ENCODE peak calls at places on chromosomes 2 and 18, in seven cellular contexts. V is colonic mucosa, A is bronchial epithelial cell, J is uterus, Z is AG04450, M is foreskin fibroblast, Q is aorta. N is an unnamed sample.

GRCh38 chr18:63195410-63196159 is 124.0 kb downstream of the BCL2 start:
- DNase-seq in V (no peak), J (no peak), M (no peak), A (no peak), Z (no peak), Q (no peak), N (no peak)

GRCh38 chr2:85662899-85663683 is 4.9 kb downstream of the SFTPB start:
- DNase-seq in M (peak), V (no peak), Q (no peak), Z (peak), A (peak), J (peak), N (no peak)

GRCh38 chr2:186780701-186781316 is 68.2 kb downstream of the ZSWIM2 start:
- DNase-seq in V (no peak), Q (no peak), A (peak), Z (no peak), M (peak), J (no peak), N (no peak)

GRCh38 chr2:235583144-235583543 is 89.3 kb downstream of the AGAP1 start:
- DNase-seq in A (no peak), Z (no peak), Q (no peak), M (no peak), J (no peak), V (no peak), N (no peak)

GRCh38 chr18:11840493-11840892 is 10.7 kb upstream of the CHMP1B start:
- DNase-seq in Z (no peak), J (no peak), V (no peak), A (no peak), M (no peak), Q (no peak), N (no peak)

GRCh38 chr2:11159574-11160170 is 4.4 kb downstream of the SLC66A3 start:
- DNase-seq in V (no peak), M (no peak), J (no peak), Z (no peak), Q (peak), A (no peak), N (no peak)

GRCh38 chr2:216850665-216851327 is 9.1 kb downstream of the TNP1 start:
- DNase-seq in Z (no peak), Q (no peak), A (no peak), M (peak), V (no peak), J (no peak), N (no peak)

GRCh38 chr2:210620456-210620855 is 64.1 kb downstream of the CPS1 start:
- DNase-seq in M (no peak), J (no peak), Q (no peak), V (no peak), A (no peak), Z (no peak), N (no peak)

GRCh38 chr18:78976697-78977626 is 2.7 kb upstream of the SALL3 start:
- DNase-seq in Z (no peak), M (no peak), J (no peak), V (no peak), A (no peak), Q (no peak), N (no peak)

GRCh38 chr2:122078451-122078850 is 323.0 kb downstream of the TSN start:
- DNase-seq in A (no peak), Z (no peak), M (no peak), V (no peak), J (no peak), Q (no peak), N (no peak)

GRCh38 chr2:224025874-224026273 is 13.2 kb downstream of the SERPINE2 start:
- DNase-seq in A (no peak), V (no peak), M (no peak), J (no peak), Q (no peak), Z (no peak), N (peak)

GRCh38 chr2:240810199-240810598 is 9.8 kb downstream of the KIF1A start:
- DNase-seq in A (no peak), J (no peak), Q (no peak), V (no peak), M (no peak), Z (no peak), N (no peak)

GRCh38 chr2:227376911-227377396 is 2.2 kb downstream of the TM4SF20 start:
- DNase-seq in A (no peak), V (peak), Q (no peak), J (no peak), Z (peak), M (peak), N (no peak)

GRCh38 chr2:41899189-41899588 is 148.6 kb upstream of the PKDCC start:
- DNase-seq in M (no peak), V (no peak), Q (no peak), A (peak), Z (no peak), J (no peak), N (no peak)

GRCh38 chr2:29215739-29216608 is 100.8 kb downstream of the CLIP4 start:
- DNase-seq in V (no peak), J (no peak), Q (no peak), Z (no peak), A (no peak), M (no peak), N (no peak)

GRCh38 chr2:182911813-182912517 is 45.5 kb upstream of the FRZB start:
- DNase-seq in J (no peak), V (no peak), M (no peak), A (no peak), Q (no peak), Z (no peak), N (no peak)

GRCh38 chr2:42864641-42865280 is 72.4 kb upstream of the HAAO start:
- DNase-seq in Z (no peak), V (no peak), M (no peak), A (no peak), Q (no peak), J (peak), N (no peak)

GRCh38 chr2:30226144-30227032 is 4.9 kb upstream of the LBH start:
- DNase-seq in M (no peak), A (no peak), J (no peak), V (no peak), Z (no peak), Q (no peak), N (no peak)

GRCh38 chr2:39642054-39642742 is 23.5 kb upstream of the TMEM178A start:
- DNase-seq in V (no peak), A (peak), Q (no peak), M (peak), Z (peak), J (no peak), N (no peak)

GRCh38 chr2:107242811-107243210 is 356.8 kb upstream of the ST6GAL2 start:
- DNase-seq in A (no peak), Q (no peak), M (no peak), J (no peak), V (no peak), Z (no peak), N (no peak)

GRCh38 chr2:43238813-43239212 is 12.4 kb upstream of the ZFP36L2 start:
- DNase-seq in V (no peak), A (no peak), J (no peak), Q (no peak), Z (no peak), M (no peak), N (no peak)

GRCh38 chr2:133287709-133288108 is 280.6 kb downstream of the NCKAP5 start:
- DNase-seq in J (no peak), Q (no peak), M (peak), Z (peak), V (no peak), A (no peak), N (no peak)

GRCh38 chr2:215136669-215137328 is 1.6 kb downstream of the ABCA12 start:
- DNase-seq in V (no peak), Q (no peak), Z (no peak), A (peak), J (no peak), M (peak), N (peak)

GRCh38 chr2:108806362-108806761 is 19.8 kb downstream of the CCDC138 start:
- DNase-seq in M (no peak), Z (no peak), J (no peak), V (no peak), A (no peak), Q (no peak), N (no peak)

GRCh38 chr2:222943820-222944219 is 83.0 kb downstream of the ACSL3 start:
- DNase-seq in Z (no peak), V (no peak), J (no peak), Q (no peak), A (peak), M (no peak), N (no peak)

GRCh38 chr2:223860809-223861738 is 23.7 kb upstream of the AP1S3 start:
- DNase-seq in V (peak), M (peak), A (peak), J (no peak), Z (no peak), Q (no peak), N (no peak)

GRCh38 chr2:200649724-200650123 is 63.9 kb downstream of the AOX1 start:
- DNase-seq in A (no peak), Z (no peak), Q (no peak), M (no peak), V (no peak), J (no peak), N (no peak)

GRCh38 chr2:72051971-72052505 is 95.6 kb downstream of the CYP26B1 start:
- DNase-seq in Q (no peak), J (no peak), A (no peak), M (no peak), V (no peak), Z (no peak), N (no peak)

GRCh38 chr18:59876310-59876626 is 23.5 kb upstream of the PMAIP1 start:
- DNase-seq in M (no peak), J (no peak), V (no peak), Z (no peak), Q (no peak), A (no peak), N (no peak)

GRCh38 chr2:49044265-49044664 is 110.0 kb downstream of the FSHR start:
- DNase-seq in M (no peak), Q (no peak), J (no peak), V (no peak), A (no peak), Z (no peak), N (no peak)

GRCh38 chr2:74391580-74392448 is 11.7 kb upstream of the DCTN1 start:
- DNase-seq in A (peak), J (peak), M (peak), V (peak), Z (peak), Q (peak), N (peak)

GRCh38 chr2:102114290-102114721 is 28.2 kb upstream of the IL1R1 start:
- DNase-seq in V (no peak), A (peak), Z (peak), Q (no peak), M (no peak), J (no peak), N (no peak)

GRCh38 chr2:204665244-204665643 is 120.0 kb downstream of the PARD3B start:
- DNase-seq in Z (no peak), M (peak), Q (no peak), A (peak), V (no peak), J (no peak), N (no peak)

GRCh38 chr2:8984855-8985254 is 18.6 kb downstream of the MBOAT2 start:
- DNase-seq in V (no peak), Z (no peak), Q (no peak), J (no peak), A (no peak), M (no peak), N (no peak)

GRCh38 chr2:27681844-27682243 is 18.2 kb downstream of the SLC4A1AP start:
- DNase-seq in J (no peak), Z (no peak), Q (no peak), M (peak), A (peak), V (peak), N (no peak)

GRCh38 chr2:21038403-21039073 is 5.3 kb downstream of the APOB start:
- DNase-seq in Q (no peak), J (no peak), Z (no peak), A (peak), V (no peak), M (peak), N (no peak)

GRCh38 chr2:74876081-74876886 is 42.4 kb downstream of the HK2 start:
- DNase-seq in Q (no peak), V (peak), J (peak), Z (no peak), A (peak), M (peak), N (peak)

GRCh38 chr2:232979871-232980461 is 33.1 kb downstream of the NGEF start:
- DNase-seq in Z (peak), A (peak), M (peak), J (no peak), V (peak), Q (peak), N (no peak)

GRCh38 chr2:44938287-44939073 is 3.0 kb upstream of the SIX3 start:
- DNase-seq in A (no peak), M (no peak), Z (no peak), Q (peak), V (no peak), J (no peak), N (no peak)

GRCh38 chr2:44936275-44936674 is 5.2 kb upstream of the SIX3 start:
- DNase-seq in Q (no peak), A (no peak), J (no peak), Z (no peak), V (no peak), M (no peak), N (no peak)

GRCh38 chr2:44935854-44936185 is 5.7 kb upstream of the SIX3 start:
- DNase-seq in Z (no peak), M (no peak), V (no peak), J (no peak), Q (no peak), A (no peak), N (no peak)

GRCh38 chr2:44937688-44938240 is 3.7 kb upstream of the SIX3 start:
- DNase-seq in A (no peak), Z (no peak), Q (no peak), J (no peak), M (no peak), V (no peak), N (no peak)

GRCh38 chr2:44936715-44937687 is 4.5 kb upstream of the SIX3 start:
- DNase-seq in J (no peak), M (no peak), A (no peak), V (no peak), Q (no peak), Z (no peak), N (no peak)
- H3K4me3 ChIP-seq in J (no peak), M (no peak), A (no peak), V (no peak), Q (no peak), Z (no peak), N (no peak)

GRCh38 chr2:207825033-207825957 is 55.6 kb upstream of the FZD5 start:
- DNase-seq in Z (no peak), V (no peak), M (no peak), Q (no peak), A (no peak), J (peak), N (no peak)
- H3K4me3 ChIP-seq in Z (no peak), V (no peak), M (no peak), Q (no peak), A (no peak), J (no peak), N (no peak)

GRCh38 chr2:36889782-36890181 is 76.6 kb downstream of the STRN start:
- DNase-seq in A (peak), V (peak), J (no peak), Z (peak), Q (no peak), M (peak), N (no peak)
- H3K4me3 ChIP-seq in A (no peak), V (no peak), J (no peak), Z (peak), Q (no peak), M (peak), N (no peak)

GRCh38 chr2:88880441-88880953 is 189.0 kb downstream of the RPIA start:
- DNase-seq in Q (no peak), Z (no peak), M (peak), A (peak), V (peak), J (peak), N (peak)

GRCh38 chr2:88885275-88885674 is 193.8 kb downstream of the RPIA start:
- DNase-seq in Q (no peak), A (no peak), M (no peak), J (no peak), V (no peak), Z (no peak), N (no peak)

DNA sequence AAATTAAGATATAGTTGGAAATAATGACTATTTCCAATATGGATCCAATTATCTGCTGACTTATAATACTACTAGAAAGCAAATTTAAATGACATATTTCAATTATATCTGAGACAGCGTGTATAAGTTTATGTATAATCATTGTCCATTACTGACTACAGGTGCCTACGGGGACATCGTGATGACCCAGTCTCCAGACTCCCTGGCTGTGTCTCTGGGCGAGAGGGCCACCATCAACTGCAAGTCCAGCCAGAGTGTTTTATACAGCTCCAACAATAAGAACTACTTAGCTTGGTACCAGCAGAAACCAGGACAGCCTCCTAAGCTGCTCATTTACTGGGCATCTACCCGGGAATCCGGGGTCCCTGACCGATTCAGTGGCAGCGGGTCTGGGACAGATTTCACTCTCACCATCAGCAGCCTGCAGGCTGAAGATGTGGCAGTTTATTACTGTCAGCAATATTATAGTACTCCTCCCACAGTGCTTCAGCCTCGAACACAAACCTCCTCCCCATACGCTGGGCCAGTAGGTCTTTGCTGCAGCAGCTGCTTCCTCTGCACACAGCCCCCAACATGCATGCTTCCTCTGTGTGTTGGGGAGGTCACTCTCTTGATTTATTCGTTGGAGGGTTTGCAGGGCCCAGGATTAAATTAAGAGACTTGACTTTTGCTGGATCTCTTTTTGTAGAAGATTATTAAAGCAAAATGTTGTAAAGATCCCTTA is 194.4 kb downstream of the RPIA start:
- DNase-seq in M (no peak), V (no peak), J (no peak), A (no peak), Z (no peak), Q (no peak), N (no peak)
- H3K4me3 ChIP-seq in M (no peak), V (no peak), J (no peak), A (no peak), Z (no peak), Q (no peak), N (no peak)

GRCh38 chr2:25132296-25132630 is 36.1 kb downstream of the POMC start:
- DNase-seq in Z (no peak), A (no peak), J (no peak), V (no peak), M (no peak), Q (no peak), N (no peak)
- H3K4me3 ChIP-seq in Z (no peak), A (peak), J (no peak), V (no peak), M (no peak), Q (no peak), N (no peak)